ENCODE peak calls at places on chromosome 19, in five cellular contexts. O, L, A, M and H are unnamed samples.
A peak's percentile ranks its signal among the peaks of the same experiment; 100 is the strongest.

GRCh38 chr19:21482863-21483276 is 22.5 kb upstream of the ZNF429 start:
- DNase-seq in O (no peak), L (no peak), A (peak; percentile 44), M (peak; percentile 39), H (no peak)

GRCh38 chr19:10271543-10272086 is 695 bp downstream of the ICAM1 start:
- DNase-seq in O (no peak), L (no peak), A (peak; percentile 66), M (no peak), H (no peak)

GRCh38 chr19:38386968-38387549 is 775 bp downstream of the GGN start:
- DNase-seq in O (no peak), L (no peak), A (no peak), M (no peak), H (no peak)

GRCh38 chr19:55322495-55322894 is 2.6 kb downstream of the TMEM150B start:
- DNase-seq in O (no peak), L (no peak), A (no peak), M (no peak), H (no peak)

GRCh38 chr19:58581227-58582141 is 8.3 kb upstream of the MZF1 start:
- DNase-seq in O (peak; percentile 92), L (no peak), A (peak; percentile 94), M (peak; percentile 89), H (peak; percentile 63)

GRCh38 chr19:55493650-55494171 is 5.5 kb downstream of the SSC5D start:
- DNase-seq in O (no peak), L (no peak), A (no peak), M (no peak), H (no peak)

GRCh38 chr19:47305309-47305751 is 4.3 kb upstream of the C5AR1 start:
- DNase-seq in O (peak; percentile 75), L (no peak), A (peak; percentile 96), M (peak; percentile 75), H (peak; percentile 92)

GRCh38 chr19:9793051-9793591 is 24.6 kb upstream of the ZNF846 start:
- DNase-seq in O (no peak), L (no peak), A (peak; percentile 52), M (no peak), H (no peak)

GRCh38 chr19:47413941-47414340 is 5.4 kb downstream of the MEIS3 start:
- DNase-seq in O (no peak), L (no peak), A (no peak), M (no peak), H (no peak)

GRCh38 chr19:29491995-29492577 is 33.7 kb upstream of the VSTM2B start:
- DNase-seq in O (no peak), L (no peak), A (no peak), M (no peak), H (no peak)

GRCh38 chr19:5851302-5851701 is at the start of gene FUT3:
- DNase-seq in O (no peak), L (no peak), A (no peak), M (no peak), H (no peak)

GRCh38 chr19:38351865-38352395 is 16.3 kb downstream of the CATSPERG start:
- DNase-seq in O (no peak), L (no peak), A (no peak), M (no peak), H (no peak)

GRCh38 chr19:45467115-45467455 is 711 bp upstream of the FOSB start:
- DNase-seq in O (no peak), L (no peak), A (peak; percentile 31), M (no peak), H (no peak)

GRCh38 chr19:56069642-56070041 is 51.5 kb downstream of the ZNF787 start:
- DNase-seq in O (no peak), L (no peak), A (no peak), M (no peak), H (no peak)

GRCh38 chr19:35833972-35834371 is 18.3 kb downstream of the NPHS1 start:
- DNase-seq in O (no peak), L (no peak), A (no peak), M (no peak), H (no peak)

GRCh38 chr19:7619671-7620441 is 9.5 kb downstream of the XAB2 start:
- DNase-seq in O (no peak), L (no peak), A (no peak), M (no peak), H (no peak)

GRCh38 chr19:40549007-40549708 is 27.5 kb upstream of the SHKBP1 start:
- DNase-seq in O (peak; percentile 78), L (no peak), A (peak; percentile 45), M (peak; percentile 84), H (no peak)

GRCh38 chr19:6458695-6459355 is 767 bp downstream of the SLC25A23 start:
- DNase-seq in O (no peak), L (no peak), A (no peak), M (no peak), H (no peak)

GRCh38 chr19:7830272-7830771 is 304 bp downstream of the EVI5L start:
- DNase-seq in O (no peak), L (no peak), A (no peak), M (no peak), H (no peak)

DNA sequence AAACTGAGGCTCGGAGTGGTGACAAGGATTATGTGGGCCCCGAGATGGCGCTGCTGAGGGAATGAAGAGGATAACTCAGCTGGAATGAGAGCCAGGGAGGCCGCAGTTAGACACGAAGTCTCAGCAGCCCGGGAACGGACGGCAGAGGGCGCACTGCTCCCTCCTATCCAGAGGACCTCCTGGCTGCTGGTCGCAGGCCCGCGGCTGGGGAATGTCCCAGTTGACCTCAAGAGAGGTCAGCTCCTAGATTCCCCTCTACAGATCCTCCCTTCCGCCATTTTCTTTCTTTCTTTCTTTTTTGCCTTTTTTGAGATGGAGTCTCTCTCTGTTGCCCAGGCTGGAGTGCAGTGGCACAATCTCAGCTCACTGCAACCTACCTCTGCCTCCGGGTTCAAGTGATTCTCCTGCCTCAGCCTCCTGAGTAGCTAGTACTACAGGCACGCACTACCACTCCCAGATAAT is 24.1 kb upstream of the ASPDH start:
- DNase-seq in O (peak; percentile 97), L (no peak), A (peak; percentile 84), M (peak; percentile 19), H (peak; percentile 28)
- TF ChIP-seq CTCF in O (peak; percentile 92), L (peak; percentile 55), A (peak; percentile 82), M (no peak), H (peak; percentile 79)

DNA sequence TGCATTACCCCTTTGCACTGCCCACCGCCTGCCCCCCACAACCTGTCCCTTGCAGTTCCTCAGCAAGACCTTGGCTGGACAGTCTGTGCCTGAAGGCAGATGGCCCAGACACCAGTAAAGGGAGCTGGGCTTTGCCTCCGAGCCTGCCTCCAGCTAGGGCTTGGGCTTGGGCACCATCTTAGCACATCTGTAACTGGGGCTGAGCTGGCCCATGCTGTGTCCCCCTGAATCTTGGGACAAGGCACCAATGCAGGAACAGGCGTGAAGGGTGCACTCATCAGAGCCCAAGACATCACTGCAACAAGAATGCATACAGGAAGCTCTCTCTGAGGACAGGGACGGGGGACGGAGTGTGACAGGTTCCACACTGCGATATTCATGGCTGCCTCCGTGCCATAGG is 8.8 kb upstream of the CHST8 start:
- DNase-seq in O (no peak), L (no peak), A (no peak), M (no peak), H (no peak)
- TF ChIP-seq CTCF in O (no peak), L (no peak), A (no peak), M (no peak), H (no peak)

GRCh38 chr19:18488838-18489626 is 32.8 kb downstream of the ELL start:
- DNase-seq in O (peak; percentile 53), L (no peak), A (no peak), M (peak; percentile 62), H (no peak)

GRCh38 chr19:18487576-18488402 is 34.1 kb downstream of the ELL start:
- DNase-seq in O (no peak), L (no peak), A (no peak), M (no peak), H (no peak)

GRCh38 chr19:18486746-18487145 is 35.1 kb downstream of the ELL start:
- DNase-seq in O (no peak), L (no peak), A (no peak), M (no peak), H (no peak)

GRCh38 chr19:18489627-18490184 is 32.2 kb downstream of the ELL start:
- DNase-seq in O (no peak), L (no peak), A (no peak), M (no peak), H (no peak)

DNA sequence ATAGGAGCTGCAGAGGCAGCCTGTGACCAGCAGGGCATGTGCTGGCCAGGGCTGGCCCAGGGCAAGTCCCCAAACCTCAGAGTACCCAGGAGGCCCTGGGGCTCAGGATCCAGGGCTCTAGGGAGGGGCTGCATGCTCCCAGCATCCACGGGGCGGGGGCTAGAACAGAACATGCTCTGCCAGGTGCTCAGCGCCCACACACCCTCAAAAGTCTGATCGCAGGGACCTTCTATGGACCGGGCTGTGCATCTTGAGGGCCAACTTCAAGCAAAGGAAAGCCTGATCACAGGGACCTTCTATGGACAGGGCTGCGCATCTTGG is 33.5 kb downstream of the ELL start:
- DNase-seq in O (no peak), L (no peak), A (no peak), M (no peak), H (no peak)
- TF ChIP-seq CTCF in O (no peak), L (no peak), A (peak; percentile 42), M (peak; percentile 13), H (peak; percentile 26)

GRCh38 chr19:3850320-3850972 is 18.4 kb downstream of the ZFR2 start:
- DNase-seq in O (no peak), L (no peak), A (no peak), M (no peak), H (no peak)

GRCh38 chr19:3849787-3850186 is 19.1 kb downstream of the ZFR2 start:
- DNase-seq in O (no peak), L (no peak), A (no peak), M (no peak), H (no peak)

GRCh38 chr19:3852177-3852511 is 16.7 kb downstream of the ZFR2 start:
- DNase-seq in O (no peak), L (no peak), A (no peak), M (no peak), H (no peak)

GRCh38 chr19:3851254-3852176 is 17.3 kb downstream of the ZFR2 start:
- DNase-seq in O (no peak), L (no peak), A (peak; percentile 41), M (no peak), H (no peak)

GRCh38 chr19:3849092-3849491 is 19.7 kb downstream of the ZFR2 start:
- DNase-seq in O (peak; percentile 37), L (no peak), A (peak; percentile 32), M (peak; percentile 61), H (no peak)
- TF ChIP-seq CTCF in O (peak; percentile 54), L (peak; percentile 32), A (peak; percentile 49), M (peak; percentile 18), H (peak; percentile 15)

GRCh38 chr19:34508540-34508939 is 27.0 kb downstream of the WTIP start:
- DNase-seq in O (no peak), L (no peak), A (no peak), M (no peak), H (no peak)
- TF ChIP-seq CTCF in O (no peak), L (no peak), A (no peak), M (no peak), H (no peak)